ENCODE peak calls at places on chromosomes 16 and 17, in six cellular contexts. C, F, U, M, N and A are unnamed samples.

GRCh38 chr17:44628234-44629188 is 27.8 kb upstream of the MEIOC start:
- DNase-seq in C (no peak), U (no peak), F (no peak), N (no peak), M (peak), A (no peak)

GRCh38 chr17:1710807-1711553 is 803 bp upstream of the TLCD2 start:
- DNase-seq in M (no peak), N (no peak), U (no peak), C (no peak), F (no peak), A (no peak)

GRCh38 chr17:63681530-63681929 is 18.4 kb downstream of the LIMD2 start:
- DNase-seq in F (no peak), N (peak), U (no peak), M (no peak), C (no peak), A (no peak)

GRCh38 chr17:20896153-20896649 is 146.6 kb downstream of the USP22 start:
- DNase-seq in M (no peak), C (peak), U (no peak), F (peak), N (peak), A (peak)

GRCh38 chr16:50744911-50745310 is 3.0 kb downstream of the CYLD start:
- DNase-seq in N (no peak), C (no peak), U (no peak), F (no peak), M (no peak), A (no peak)

GRCh38 chr16:9480503-9480902 is 389.1 kb downstream of the HAPSTR1 start:
- DNase-seq in U (no peak), M (no peak), F (no peak), N (no peak), C (no peak), A (no peak)

GRCh38 chr16:75593825-75594820 is 27.9 kb downstream of the GABARAPL2 start:
- DNase-seq in C (no peak), F (no peak), N (peak), U (no peak), M (no peak), A (no peak)

GRCh38 chr17:43660816-43661493 is 767 bp downstream of the MEOX1 start:
- DNase-seq in U (no peak), F (no peak), M (no peak), N (no peak), C (no peak), A (peak)

GRCh38 chr17:30363715-30364202 is 15.0 kb upstream of the CPD start:
- DNase-seq in N (no peak), U (no peak), F (peak), C (no peak), M (no peak), A (peak)

GRCh38 chr16:28538733-28539596 is at the start of gene NUPR1:
- DNase-seq in N (peak), U (no peak), C (no peak), F (no peak), M (peak), A (no peak)

GRCh38 chr16:4358831-4359561 is 7.9 kb upstream of the PAM16 start:
- DNase-seq in M (peak), N (no peak), U (peak), F (peak), C (peak), A (peak)

GRCh38 chr16:79933586-79933985 is 333.0 kb upstream of the MAF start:
- DNase-seq in U (no peak), M (no peak), C (no peak), F (no peak), N (no peak), A (no peak)

GRCh38 chr17:57465551-57465950 is 209.2 kb downstream of the MSI2 start:
- DNase-seq in M (no peak), U (no peak), F (no peak), C (no peak), N (no peak), A (no peak)

GRCh38 chr17:3544365-3544764 is 13.2 kb downstream of the TRPV3 start:
- DNase-seq in F (no peak), U (no peak), C (no peak), N (no peak), M (no peak), A (no peak)